ENCODE peak calls at places on chromosomes 1 and 21, in four cellular contexts. C is IMR-90, B is hepatocyte, V is upper lobe of right lung. S is an unnamed sample.
A peak's percentile ranks its signal among the peaks of the same experiment; 100 is the strongest.

GRCh38 chr1:204342310-204342709 is 17.4 kb downstream of the PLEKHA6 start:
- DNase-seq in V (no peak), C (no peak), B (no peak), S (no peak)

GRCh38 chr1:64826991-64827390 is 82.1 kb downstream of the RAVER2 start:
- DNase-seq in C (no peak), V (no peak), B (no peak), S (no peak)

GRCh38 chr1:23492132-23492720 is 8.2 kb upstream of the ASAP3 start:
- DNase-seq in B (no peak), C (no peak), V (no peak), S (no peak)

GRCh38 chr1:211577277-211577825 is 1.6 kb downstream of the SLC30A1 start:
- DNase-seq in V (no peak), B (no peak), C (peak; percentile 13), S (no peak)

GRCh38 chr1:11447903-11448302 is 31.1 kb upstream of the DISP3 start:
- DNase-seq in C (no peak), V (no peak), B (no peak), S (no peak)

GRCh38 chr1:206663832-206664652 is 20.7 kb upstream of the MAPKAPK2 start:
- DNase-seq in B (peak; percentile 79), V (no peak), C (peak; percentile 66), S (peak; percentile 78)

GRCh38 chr21:15005391-15005790 is 59.4 kb downstream of the NRIP1 start:
- DNase-seq in V (no peak), B (no peak), C (peak; percentile 38), S (peak; percentile 38)

GRCh38 chr1:200731654-200732332 is 6.9 kb upstream of the CAMSAP2 start:
- DNase-seq in V (no peak), B (no peak), C (no peak), S (no peak)

GRCh38 chr1:181073638-181074037 is 14.9 kb upstream of the IER5 start:
- DNase-seq in V (no peak), C (peak; percentile 89), B (peak; percentile 46), S (peak; percentile 90)

GRCh38 chr1:93427656-93428055 is 20.3 kb upstream of the FNBP1L start:
- DNase-seq in B (no peak), C (no peak), V (no peak), S (no peak)

GRCh38 chr1:150152772-150153461 is 3.2 kb downstream of the PLEKHO1 start:
- DNase-seq in C (peak; percentile 86), B (no peak), V (no peak), S (peak; percentile 76)

GRCh38 chr21:25872271-25872670 is 137.5 kb downstream of the GABPA start:
- DNase-seq in V (no peak), C (no peak), B (no peak), S (no peak)
- TF ChIP-seq CTCF in V (no peak), C (no peak), B (no peak), S (no peak)

GRCh38 chr1:55311057-55311631 is 96.0 kb upstream of the USP24 start:
- DNase-seq in C (peak; percentile 46), B (no peak), V (no peak), S (no peak)
- H3K4me3 ChIP-seq in C (no peak overlapping the region), B (no peak overlapping the region), V (no peak overlapping the region), S (no peak overlapping the region)

GRCh38 chr1:37098196-37098595 is 63.9 kb upstream of the GRIK3 start:
- DNase-seq in V (no peak), B (no peak), C (no peak), S (no peak)

GRCh38 chr1:37094302-37094701 is 60.0 kb upstream of the GRIK3 start:
- DNase-seq in V (no peak), B (no peak), C (no peak), S (no peak)

GRCh38 chr1:37100310-37100709 is 66.0 kb upstream of the GRIK3 start:
- DNase-seq in V (no peak), C (no peak), B (no peak), S (no peak)

GRCh38 chr1:37092937-37093336 is 58.6 kb upstream of the GRIK3 start:
- DNase-seq in B (no peak), C (no peak), V (no peak), S (no peak)

DNA sequence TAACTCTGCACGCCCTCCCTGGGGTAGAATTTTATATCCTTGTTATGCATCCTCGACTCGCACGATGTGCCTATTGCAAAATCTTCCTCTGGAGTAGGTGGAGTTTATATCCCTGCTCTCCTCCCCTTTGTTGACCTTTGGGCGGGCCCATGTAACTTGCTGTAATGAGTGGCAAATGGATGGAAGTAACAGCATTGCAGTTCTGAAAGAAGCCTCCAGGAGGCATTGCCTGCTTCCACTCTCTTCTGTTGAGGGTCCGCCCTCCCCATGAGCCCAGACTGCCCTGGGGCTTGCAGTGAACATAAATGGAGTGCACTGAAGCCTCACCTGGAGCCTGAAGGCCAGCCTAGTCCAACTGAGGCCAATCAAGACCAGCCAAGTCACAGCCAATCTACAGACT is 62.2 kb upstream of the GRIK3 start:
- DNase-seq in V (no peak), C (no peak), B (no peak), S (no peak)
- TF ChIP-seq CTCF in V (no peak), C (no peak), B (no peak), S (no peak)

GRCh38 chr1:75996196-75996595 is 64.0 kb upstream of the ASB17 start:
- DNase-seq in C (peak; percentile 11), V (no peak), B (no peak), S (peak; percentile 34)
- H3K4me3 ChIP-seq in C (no peak overlapping the region), V (no peak overlapping the region), B (no peak overlapping the region), S (no peak overlapping the region)

DNA sequence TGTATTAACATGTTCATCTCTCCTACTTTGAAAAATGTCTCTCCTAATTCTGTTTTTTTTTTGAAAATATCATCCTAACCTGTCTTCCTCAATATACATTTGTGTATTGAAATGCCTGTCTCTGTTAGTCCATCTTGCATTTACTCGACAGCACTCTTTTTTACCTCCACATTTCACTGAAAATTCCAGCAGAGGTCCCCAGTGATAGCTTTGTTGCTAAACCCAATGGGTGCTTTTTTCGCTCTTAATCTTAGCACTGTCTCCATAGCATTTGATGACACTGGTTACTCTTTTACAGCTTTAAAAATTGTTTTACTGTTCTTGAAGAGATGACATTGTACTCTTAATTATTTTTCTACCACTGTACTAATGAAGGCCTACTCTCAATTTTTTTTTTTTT is 10.8 kb downstream of the OSBPL9 start:
- DNase-seq in C (peak; percentile 67), V (no peak), B (peak; percentile 49), S (peak; percentile 79)
- TF ChIP-seq CTCF in C (peak; percentile 66), V (peak; percentile 32), B (peak; percentile 48), S (peak; percentile 55)

DNA sequence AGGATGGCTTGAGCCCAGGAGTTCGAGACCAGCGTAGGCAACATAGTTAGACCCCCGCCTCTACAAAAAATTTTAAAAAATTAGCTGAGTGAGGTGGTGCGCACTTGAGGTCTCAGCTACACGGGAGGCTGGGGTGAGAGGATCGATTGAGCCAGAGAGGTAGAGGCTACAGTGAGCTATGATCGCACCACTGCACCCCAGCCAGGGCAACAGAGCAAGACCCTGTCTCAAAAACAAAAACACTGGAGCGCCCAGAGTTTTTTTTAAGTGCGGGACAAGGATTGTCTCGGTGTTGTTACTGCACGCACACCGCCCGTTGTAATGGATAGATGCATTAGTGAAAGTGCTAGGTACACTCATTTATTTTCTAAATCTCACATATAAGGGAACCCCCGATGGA is 37.1 kb downstream of the PIK3CD start:
- DNase-seq in B (no peak), C (no peak), V (no peak), S (no peak)
- H3K4me3 ChIP-seq in B (peak overlapping the region; percentile 61), C (no peak overlapping the region), V (peak overlapping the region; percentile 69), S (peak overlapping the region; percentile 40)

GRCh38 chr1:33111965-33112364 is 31.0 kb downstream of the AZIN2 start:
- DNase-seq in V (no peak), B (no peak), C (peak; percentile 44), S (peak; percentile 63)
- TF ChIP-seq CTCF in V (peak; percentile 13), B (peak; percentile 52), C (peak; percentile 55), S (peak; percentile 29)

GRCh38 chr1:112818990-112819689 is 104.0 kb upstream of the PPM1J start:
- DNase-seq in V (no peak), C (peak; percentile 91), B (peak; percentile 55), S (peak; percentile 86)
- H3K4me3 ChIP-seq in V (no peak overlapping the region), C (no peak overlapping the region), B (no peak overlapping the region), S (no peak overlapping the region)

S was measured in cardiac fibroblast.